ENCODE peak calls at places on chromosomes 12 and 14, in ten cellular contexts. Y is adrenal gland, L is sigmoid colon, N is endothelial cell, C is BE2C, M is tibial artery, B is A549, K is lower leg skin, W is GM23338, X is mammary epithelial cell. Z is an unnamed sample.

GRCh38 chr14:103909531-103910261 is 18.6 kb upstream of the TDRD9 start:
- DNase-seq in Y (no peak), L (no peak), N (no peak), C (peak), M (no peak), B (no peak), K (no peak), W (no peak), X (no peak), Z (no peak)

GRCh38 chr14:54981698-54982097 is 45.2 kb downstream of the WDHD1 start:
- DNase-seq in Y (no peak), L (no peak), N (no peak), C (no peak), M (no peak), B (peak), K (no peak), W (no peak), X (no peak), Z (no peak)

GRCh38 chr12:58313091-58313855 is 371.9 kb downstream of the ATP23 start:
- DNase-seq in Y (no peak), L (no peak), N (no peak), C (no peak), M (no peak), B (no peak), K (no peak), W (no peak), X (peak), Z (no peak)

GRCh38 chr12:1434296-1434955 is 160.0 kb downstream of the FBXL14 start:
- DNase-seq in Y (no peak), L (no peak), N (no peak), C (no peak), M (no peak), B (no peak), K (no peak), W (no peak), X (no peak), Z (no peak)

GRCh38 chr12:81626406-81626805 is 132.7 kb downstream of the PPFIA2 start:
- DNase-seq in Y (no peak), L (no peak), N (no peak), C (no peak), M (no peak), B (no peak), K (no peak), W (no peak), X (no peak), Z (no peak)

GRCh38 chr12:57822392-57823130 is 4.0 kb upstream of the AVIL start:
- DNase-seq in Y (no peak), L (no peak), N (no peak), C (no peak), M (no peak), B (no peak), K (no peak), W (no peak), X (no peak), Z (no peak)

GRCh38 chr12:122350444-122350843 is 72.0 kb downstream of the CLIP1 start:
- DNase-seq in Y (peak), L (no peak), N (no peak), C (peak), M (peak), B (no peak), K (no peak), W (no peak), X (no peak), Z (peak)

GRCh38 chr14:85154714-85155113 is 375.2 kb upstream of the FLRT2 start:
- DNase-seq in Y (no peak), L (no peak), N (no peak), C (no peak), M (no peak), B (no peak), K (no peak), W (no peak), X (no peak), Z (no peak)

GRCh38 chr12:102957339-102958050 is at the start of gene ASCL1:
- DNase-seq in Y (no peak), L (no peak), N (peak), C (peak), M (no peak), B (peak), K (no peak), W (peak), X (peak), Z (no peak)

GRCh38 chr12:108414021-108414420 is 74.9 kb upstream of the CMKLR1 start:
- DNase-seq in Y (no peak), L (no peak), N (no peak), C (no peak), M (no peak), B (no peak), K (no peak), W (no peak), X (peak), Z (no peak)

GRCh38 chr12:52203126-52203921 is 11.5 kb upstream of the KRT80 start:
- DNase-seq in Y (peak), L (peak), N (no peak), C (peak), M (peak), B (peak), K (peak), W (no peak), X (peak), Z (no peak)

GRCh38 chr12:49332891-49333371 is 4.1 kb downstream of the C1QL4 start:
- DNase-seq in Y (no peak), L (peak), N (no peak), C (no peak), M (no peak), B (no peak), K (no peak), W (peak), X (no peak), Z (no peak)

GRCh38 chr12:2739832-2740641 is 54.7 kb upstream of the FKBP4 start:
- DNase-seq in Y (peak), L (no peak), N (peak), C (peak), M (no peak), B (peak), K (no peak), W (peak), X (no peak), Z (no peak)

GRCh38 chr12:30047499-30048262 is 263.9 kb upstream of the TMTC1 start:
- DNase-seq in Y (peak), L (no peak), N (no peak), C (no peak), M (no peak), B (no peak), K (no peak), W (no peak), X (peak), Z (no peak)

GRCh38 chr12:29644536-29645162 is 139.1 kb downstream of the TMTC1 start:
- DNase-seq in Y (no peak), L (no peak), N (no peak), C (no peak), M (no peak), B (no peak), K (no peak), W (no peak), X (no peak), Z (no peak)

GRCh38 chr12:49339464-49339861 is 2.5 kb upstream of the C1QL4 start:
- DNase-seq in Y (peak), L (peak), N (no peak), C (no peak), M (no peak), B (no peak), K (no peak), W (peak), X (no peak), Z (no peak)

GRCh38 chr12:12616512-12617275 is 5.0 kb downstream of the CREBL2 start:
- DNase-seq in Y (peak), L (no peak), N (no peak), C (no peak), M (no peak), B (no peak), K (no peak), W (no peak), X (no peak), Z (no peak)

GRCh38 chr14:91269076-91269991 is 24.8 kb upstream of the GPR68 start:
- DNase-seq in Y (peak), L (no peak), N (no peak), C (no peak), M (no peak), B (no peak), K (no peak), W (no peak), X (no peak), Z (no peak)

GRCh38 chr12:44816446-44817017 is 59.6 kb downstream of the NELL2 start:
- DNase-seq in Y (no peak), L (no peak), N (no peak), C (no peak), M (no peak), B (no peak), K (no peak), W (no peak), X (no peak), Z (no peak)

GRCh38 chr14:99035712-99036593 is 236.0 kb downstream of the BCL11B start:
- DNase-seq in Y (peak), L (peak), N (peak), C (no peak), M (peak), B (peak), K (peak), W (peak), X (peak), Z (peak)

GRCh38 chr12:7750350-7750749 is 3.2 kb upstream of the CLEC4C start:
- DNase-seq in Y (no peak), L (no peak), N (no peak), C (no peak), M (no peak), B (no peak), K (no peak), W (no peak), X (no peak), Z (no peak)

GRCh38 chr14:75295061-75295461 is 16.4 kb downstream of the FOS start:
- DNase-seq in Y (peak), L (peak), N (peak), C (peak), M (peak), B (peak), K (peak), W (peak), X (peak), Z (peak)

GRCh38 chr14:63717704-63718103 is 10.2 kb downstream of the SGPP1 start:
- DNase-seq in Y (no peak), L (no peak), N (no peak), C (no peak), M (no peak), B (peak), K (no peak), W (peak), X (peak), Z (no peak)

GRCh38 chr12:112317481-112317880 is 64.8 kb downstream of the HECTD4 start:
- DNase-seq in Y (no peak), L (no peak), N (no peak), C (no peak), M (no peak), B (no peak), K (no peak), W (no peak), X (no peak), Z (no peak)

GRCh38 chr14:101408077-101408831 is 153.0 kb upstream of the DIO3 start:
- DNase-seq in Y (no peak), L (no peak), N (no peak), C (no peak), M (peak), B (no peak), K (peak), W (no peak), X (no peak), Z (peak)

GRCh38 chr12:95802482-95803264 is 12.1 kb upstream of the NTN4 start:
- DNase-seq in Y (no peak), L (no peak), N (no peak), C (no peak), M (no peak), B (peak), K (no peak), W (no peak), X (peak), Z (peak)

GRCh38 chr14:75806247-75806876 is 145.3 kb downstream of the TTLL5 start:
- DNase-seq in Y (no peak), L (no peak), N (no peak), C (no peak), M (no peak), B (no peak), K (no peak), W (no peak), X (no peak), Z (no peak)

GRCh38 chr12:12470751-12471300 is 91.8 kb downstream of the DUSP16 start:
- DNase-seq in Y (no peak), L (no peak), N (no peak), C (no peak), M (no peak), B (no peak), K (no peak), W (no peak), X (no peak), Z (no peak)

GRCh38 chr12:55996715-55997534 is at the start of gene SUOX:
- DNase-seq in Y (peak), L (peak), N (peak), C (peak), M (peak), B (peak), K (peak), W (peak), X (peak), Z (peak)

GRCh38 chr12:18752280-18752920 is 14.5 kb downstream of the CAPZA3 start:
- DNase-seq in Y (peak), L (no peak), N (peak), C (peak), M (no peak), B (peak), K (no peak), W (peak), X (no peak), Z (peak)

GRCh38 chr12:115790526-115790925 is 487.0 kb downstream of the MED13L start:
- DNase-seq in Y (no peak), L (no peak), N (no peak), C (no peak), M (no peak), B (no peak), K (no peak), W (no peak), X (no peak), Z (no peak)

GRCh38 chr14:22978873-22979671 is 3.3 kb downstream of the AJUBA start:
- DNase-seq in Y (no peak), L (no peak), N (no peak), C (no peak), M (no peak), B (no peak), K (peak), W (no peak), X (peak), Z (no peak)

GRCh38 chr12:9649532-9649940 is 20.0 kb upstream of the CLEC2D start:
- DNase-seq in Y (no peak), L (no peak), N (peak), C (no peak), M (no peak), B (no peak), K (no peak), W (peak), X (peak), Z (no peak)

GRCh38 chr12:108839011-108839889 is 18.1 kb downstream of the SSH1 start:
- DNase-seq in Y (peak), L (peak), N (no peak), C (peak), M (peak), B (no peak), K (no peak), W (no peak), X (peak), Z (peak)

DNA sequence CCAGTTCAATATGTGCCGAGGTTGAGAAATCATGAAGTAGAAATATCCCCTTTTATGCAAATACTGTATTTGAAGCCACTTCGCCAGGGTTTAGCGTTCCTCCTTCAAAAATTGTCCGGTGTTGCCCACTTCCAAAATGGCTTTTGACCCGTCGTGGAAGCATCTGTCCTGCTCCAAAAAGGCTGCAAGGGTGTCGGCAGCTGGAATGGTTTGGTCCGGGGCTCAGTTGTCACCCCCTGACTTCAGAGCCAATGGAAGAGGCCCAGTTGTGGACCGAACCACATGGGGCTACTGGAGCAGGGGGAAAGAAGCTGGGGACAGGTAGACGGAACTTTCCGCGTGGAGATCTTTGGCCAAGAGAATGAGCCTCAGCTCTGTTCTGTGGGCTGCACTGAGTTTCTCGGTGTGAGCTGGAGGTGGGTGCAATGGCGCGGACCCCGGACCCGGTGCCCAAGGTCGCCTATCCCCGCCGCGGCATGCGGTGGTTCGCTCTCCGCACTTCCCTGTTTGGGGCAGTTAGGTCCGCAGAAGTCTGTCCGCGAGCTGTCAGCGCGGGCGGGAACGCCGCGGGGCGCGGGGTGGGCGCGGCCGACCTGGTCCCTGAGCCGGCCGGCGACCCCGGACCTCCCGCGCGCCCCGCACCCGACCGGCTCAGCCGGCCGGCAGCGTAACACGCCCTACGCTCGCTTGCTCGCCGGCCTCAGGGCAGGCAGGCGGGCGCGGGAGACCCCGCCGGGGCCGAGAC is at the start of gene ANKRD13A:
- DNase-seq in Y (peak), L (peak), N (peak), C (peak), M (peak), B (peak), K (peak), W (peak), X (peak), Z (peak)
- TF ChIP-seq CTCF in Y (peak), L (no peak), N (no peak), C (no peak), M (no peak), B (no peak), K (no peak), W (no peak), X (no peak), Z (no peak)

GRCh38 chr14:105023144-105023543 is 2.3 kb upstream of the CDCA4 start:
- DNase-seq in Y (no peak), L (no peak), N (no peak), C (no peak), M (no peak), B (no peak), K (no peak), W (no peak), X (no peak), Z (no peak)

GRCh38 chr14:105022276-105022670 is 1.4 kb upstream of the CDCA4 start:
- DNase-seq in Y (no peak), L (no peak), N (no peak), C (no peak), M (no peak), B (no peak), K (no peak), W (no peak), X (no peak), Z (no peak)

GRCh38 chr14:105020815-105021655 is at the start of gene CDCA4:
- DNase-seq in Y (peak), L (peak), N (peak), C (peak), M (peak), B (peak), K (peak), W (peak), X (peak), Z (peak)

GRCh38 chr14:105019861-105020814 is 745 bp downstream of the CDCA4 start:
- DNase-seq in Y (peak), L (no peak), N (peak), C (peak), M (no peak), B (peak), K (no peak), W (peak), X (no peak), Z (no peak)

GRCh38 chr14:105021656-105022275 is 883 bp upstream of the CDCA4 start:
- DNase-seq in Y (peak), L (no peak), N (peak), C (peak), M (no peak), B (peak), K (no peak), W (peak), X (peak), Z (no peak)
- TF ChIP-seq CTCF in Y (no peak), L (no peak), N (no peak), C (peak), M (no peak), B (peak), K (no peak), W (peak), X (peak), Z (no peak)

DNA sequence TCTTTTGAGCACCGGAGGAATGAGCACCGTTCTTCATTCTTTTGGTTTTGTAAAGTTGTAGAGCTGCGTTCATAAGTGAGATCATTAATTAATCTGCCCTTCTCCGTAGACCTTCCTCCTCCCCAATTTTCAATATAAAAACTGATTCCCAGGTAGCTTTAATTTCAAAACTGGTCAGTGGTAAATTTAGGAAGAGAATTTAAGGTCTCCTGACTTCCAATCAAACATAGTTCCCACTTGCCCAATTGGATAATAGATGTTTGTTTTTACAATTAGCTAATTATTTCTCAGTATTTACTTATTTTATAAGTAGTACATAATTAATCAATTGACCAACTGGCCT is 27.2 kb upstream of the YBX3 start:
- DNase-seq in Y (no peak), L (no peak), N (no peak), C (no peak), M (no peak), B (no peak), K (no peak), W (no peak), X (no peak), Z (no peak)
- TF ChIP-seq CTCF in Y (no peak), L (no peak), N (peak), C (no peak), M (no peak), B (no peak), K (no peak), W (no peak), X (no peak), Z (no peak)

DNA sequence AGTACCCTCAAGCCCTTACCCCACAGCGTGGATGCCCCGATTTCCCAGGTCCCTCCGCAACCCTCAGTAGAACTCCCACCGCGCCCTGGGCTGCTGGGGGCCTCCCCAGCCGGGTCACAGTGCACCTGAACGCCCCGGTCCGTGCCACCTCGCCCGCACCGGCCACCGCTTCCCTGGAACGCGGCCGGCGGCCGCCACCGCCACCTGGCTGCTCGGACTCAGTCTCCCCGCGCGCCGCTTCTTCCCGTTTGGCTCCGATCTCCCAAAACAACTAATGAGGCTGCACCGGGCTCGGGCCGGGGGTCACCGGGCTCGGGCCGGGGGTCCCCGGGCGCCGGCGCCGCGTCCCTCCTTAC is 1.0 kb downstream of the ITPK1 start:
- DNase-seq in Y (peak), L (no peak), N (peak), C (no peak), M (no peak), B (no peak), K (no peak), W (peak), X (no peak), Z (no peak)
- TF ChIP-seq CTCF in Y (no peak), L (no peak), N (no peak), C (no peak), M (no peak), B (no peak), K (no peak), W (no peak), X (no peak), Z (no peak)